ENCODE peak calls at places on chromosomes 13 and 19, in seven cellular contexts. M is lower lobe of right lung, V is upper lobe of left lung, S is cardiac fibroblast, U is fibroblast of pulmonary artery, J is thoracic aorta, C is B cell. I is an unnamed sample.

GRCh38 chr19:55613396-55613795 is 7.9 kb downstream of the ZNF865 start:
- DNase-seq in M (no peak), V (no peak), S (no peak), U (no peak), J (no peak), C (peak; percentile 38), I (no peak)

GRCh38 chr19:13068064-13068807 is 34.4 kb downstream of the LYL1 start:
- DNase-seq in M (no peak), V (no peak), S (no peak), U (no peak), J (no peak), C (no peak), I (no peak)

GRCh38 chr19:57807541-57807940 is 7.2 kb downstream of the ZNF552 start:
- DNase-seq in M (no peak), V (no peak), S (peak; percentile 50), U (peak; percentile 64), J (no peak), C (no peak), I (no peak)

GRCh38 chr19:33628921-33629825 is 7.4 kb downstream of the CHST8 start:
- DNase-seq in M (no peak), V (no peak), S (no peak), U (no peak), J (no peak), C (no peak), I (no peak)

GRCh38 chr13:22061806-22062391 is 391.0 kb downstream of the FGF9 start:
- DNase-seq in M (no peak), V (no peak), S (no peak), U (no peak), J (no peak), C (no peak), I (no peak)

GRCh38 chr13:66468656-66469055 is 761.5 kb downstream of the PCDH9 start:
- DNase-seq in M (no peak), V (no peak), S (no peak), U (no peak), J (no peak), C (no peak), I (no peak)

GRCh38 chr13:95536629-95537241 is 15.8 kb upstream of the CLDN10 start:
- DNase-seq in M (no peak), V (no peak), S (peak; percentile 59), U (peak; percentile 63), J (no peak), C (no peak), I (no peak)

GRCh38 chr13:52615817-52616216 is 26.4 kb upstream of the HNRNPA1L2 start:
- DNase-seq in M (no peak), V (no peak), S (no peak), U (no peak), J (no peak), C (no peak), I (no peak)

GRCh38 chr19:31314849-31315620 is 34.2 kb downstream of the TSHZ3 start:
- DNase-seq in M (no peak), V (no peak), S (peak; percentile 17), U (no peak), J (no peak), C (no peak), I (no peak)

GRCh38 chr13:27794921-27795717 is 2.8 kb downstream of the GSX1 start:
- DNase-seq in M (no peak), V (no peak), S (no peak), U (no peak), J (no peak), C (no peak), I (no peak)

GRCh38 chr13:95002968-95003813 is 290.8 kb upstream of the SOX21 start:
- DNase-seq in M (no peak), V (peak; percentile 49), S (no peak), U (no peak), J (no peak), C (no peak), I (no peak)

GRCh38 chr19:51703655-51704515 is 10.8 kb downstream of the SPACA6 start:
- DNase-seq in M (peak; percentile 99), V (peak; percentile 98), S (peak; percentile 97), U (peak; percentile 94), J (peak; percentile 96), C (peak; percentile 99), I (peak; percentile 92)

GRCh38 chr19:44303305-44303704 is 1.5 kb downstream of the ZNF235 start:
- DNase-seq in M (no peak), V (no peak), S (no peak), U (no peak), J (no peak), C (no peak), I (no peak)

GRCh38 chr13:51221674-51222509 is at the start of gene FAM124A:
- DNase-seq in M (peak; percentile 58), V (peak; percentile 31), S (peak; percentile 48), U (no peak), J (no peak), C (peak; percentile 77), I (no peak)

GRCh38 chr13:66446413-66446812 is 783.7 kb downstream of the PCDH9 start:
- DNase-seq in M (no peak), V (no peak), S (no peak), U (no peak), J (no peak), C (no peak), I (no peak)

GRCh38 chr13:33275916-33276315 is 9.6 kb downstream of the STARD13 start:
- DNase-seq in M (no peak), V (no peak), S (peak; percentile 79), U (peak; percentile 73), J (no peak), C (no peak), I (no peak)

GRCh38 chr19:32181356-32181920 is 164.0 kb upstream of the ZNF507 start:
- DNase-seq in M (no peak), V (no peak), S (no peak), U (no peak), J (no peak), C (no peak), I (no peak)

DNA sequence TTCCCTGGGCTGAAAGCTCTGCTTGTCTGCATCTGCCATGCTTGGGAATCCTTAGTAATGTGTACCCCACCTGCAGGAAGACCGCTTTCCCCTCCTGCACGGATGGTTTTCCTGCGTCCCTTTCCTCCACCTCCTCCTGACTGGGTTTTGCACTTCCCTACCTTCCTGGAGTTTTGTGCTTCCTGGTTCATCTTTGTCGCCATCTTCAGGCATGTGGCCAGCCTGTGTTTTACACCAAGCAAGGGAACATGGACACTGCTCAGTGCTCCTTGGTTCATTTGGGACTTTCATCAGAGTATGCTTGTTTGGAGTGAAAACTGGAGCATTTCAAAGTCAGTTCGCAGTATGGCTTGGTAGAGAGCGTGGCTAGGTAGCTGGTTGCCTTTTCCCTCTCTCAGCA is 30.7 kb downstream of the ERICH6B start:
- DNase-seq in M (no peak), V (no peak), S (no peak), U (no peak), J (no peak), C (no peak), I (no peak)
- TF ChIP-seq CTCF in M (no peak), V (no peak), S (peak; percentile 9), U (peak; percentile 6), J (no peak), C (no peak), I (no peak)

GRCh38 chr13:35712907-35713685 is 236.6 kb upstream of the MAB21L1 start:
- DNase-seq in M (no peak), V (no peak), S (no peak), U (peak; percentile 19), J (no peak), C (no peak), I (no peak)
- TF ChIP-seq CTCF in M (no peak), V (no peak), S (no peak), U (no peak), J (no peak), C (no peak), I (no peak)

DNA sequence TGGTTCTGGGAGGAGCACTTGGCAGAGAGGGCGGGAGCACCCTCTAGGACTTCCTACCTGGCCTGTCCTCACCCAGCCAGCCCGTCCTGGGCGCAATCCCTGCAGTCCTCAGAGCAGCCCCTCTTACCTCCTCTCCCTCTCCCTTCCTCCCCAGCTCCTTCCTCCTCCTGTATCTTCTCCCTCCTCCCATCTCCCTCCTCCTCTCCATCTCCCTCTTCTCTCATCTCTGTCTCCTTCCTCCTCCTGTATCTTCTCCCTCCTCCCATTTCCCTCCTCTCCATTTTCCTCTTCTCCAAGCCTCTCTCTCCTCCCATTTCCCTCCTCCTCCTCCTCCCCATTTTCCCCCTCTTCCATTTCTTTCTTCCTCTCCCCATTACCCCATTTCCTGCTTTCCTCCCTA is 89.8 kb downstream of the RYR1 start:
- DNase-seq in M (no peak), V (no peak), S (no peak), U (no peak), J (no peak), C (no peak), I (no peak)
- TF ChIP-seq CTCF in M (no peak), V (no peak), S (no peak), U (no peak), J (no peak), C (no peak), I (no peak)

GRCh38 chr19:18496167-18496979 is 25.5 kb downstream of the ELL start:
- DNase-seq in M (peak; percentile 78), V (peak; percentile 86), S (peak; percentile 37), U (peak; percentile 51), J (no peak), C (no peak), I (no peak)
- TF ChIP-seq CTCF in M (no peak), V (no peak), S (no peak), U (no peak), J (no peak), C (no peak), I (no peak)

DNA sequence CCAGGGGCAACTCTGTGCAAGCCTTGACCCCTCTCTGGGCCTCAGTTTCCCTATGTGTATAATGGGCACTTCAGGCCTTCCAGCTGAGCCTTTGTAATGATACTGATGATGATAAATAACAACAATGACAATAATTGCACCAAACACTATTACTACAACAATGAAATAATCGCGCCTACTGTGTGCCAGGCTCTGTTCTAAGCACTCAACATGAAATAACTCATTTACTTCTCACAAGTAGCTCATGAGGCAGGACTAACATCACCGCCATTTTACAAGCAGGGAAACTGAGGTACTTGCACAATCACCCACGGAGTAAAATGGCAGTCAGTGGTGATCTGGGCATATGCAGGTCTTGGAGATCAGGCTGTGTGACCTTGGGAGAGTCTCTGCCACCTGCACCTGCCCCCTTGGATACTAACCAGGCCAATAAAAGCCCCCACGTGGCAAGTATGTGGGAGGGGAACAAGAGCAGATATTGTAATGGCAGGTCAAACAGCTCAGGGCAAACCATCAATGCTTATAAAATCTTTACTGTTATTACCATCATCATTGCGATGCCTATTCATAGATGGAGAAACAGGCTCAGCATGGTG is 540 bp upstream of the ANGPTL8 start:
- DNase-seq in M (no peak), V (no peak), S (no peak), U (no peak), J (no peak), C (no peak), I (no peak)
- TF ChIP-seq CTCF in M (no peak), V (no peak), S (no peak), U (no peak), J (no peak), C (no peak), I (no peak)

I was measured in esophagus squamous epithelium.